ENCODE peak calls at places on chromosome 4, in eight cellular contexts. One of them, this sample, is unnamed.

GRCh38 chr4:44145868-44146267 is 302.7 kb downstream of the KCTD8 start:
- DNase-seq in K562: no peak
- DNase-seq in GM12891: no peak
- DNase-seq in prostate gland: no peak
- DNase-seq in HCT116: no peak
- DNase-seq in vagina: no peak
- DNase-seq in sigmoid colon: no peak
- DNase-seq in stomach: no peak
- DNase-seq in this sample: no peak

GRCh38 chr4:186808635-186809018 is 85.0 kb upstream of the FAT1 start:
- DNase-seq in vagina: no peak
- DNase-seq in HCT116: peak; percentile 74
- DNase-seq in K562: peak; percentile 44
- DNase-seq in sigmoid colon: no peak
- DNase-seq in GM12891: no peak
- DNase-seq in stomach: no peak
- DNase-seq in prostate gland: no peak
- DNase-seq in this sample: no peak

GRCh38 chr4:188161167-188161566 is 21.9 kb downstream of the TRIML1 start:
- DNase-seq in K562: no peak
- DNase-seq in prostate gland: no peak
- DNase-seq in GM12891: no peak
- DNase-seq in stomach: no peak
- DNase-seq in sigmoid colon: no peak
- DNase-seq in HCT116: no peak
- DNase-seq in vagina: no peak
- DNase-seq in this sample: no peak

GRCh38 chr4:175127314-175127713 is 209.2 kb downstream of the ADAM29 start:
- DNase-seq in prostate gland: no peak
- DNase-seq in sigmoid colon: no peak
- DNase-seq in K562: no peak
- DNase-seq in GM12891: no peak
- DNase-seq in vagina: no peak
- DNase-seq in HCT116: no peak
- DNase-seq in stomach: no peak
- DNase-seq in this sample: no peak

GRCh38 chr4:148211533-148211932 is 230.7 kb downstream of the NR3C2 start:
- DNase-seq in vagina: no peak
- DNase-seq in K562: no peak
- DNase-seq in sigmoid colon: no peak
- DNase-seq in prostate gland: no peak
- DNase-seq in GM12891: no peak
- DNase-seq in HCT116: no peak
- DNase-seq in stomach: no peak
- DNase-seq in this sample: no peak

GRCh38 chr4:110735691-110736090 is 112.8 kb upstream of the PITX2 start:
- DNase-seq in GM12891: no peak
- DNase-seq in vagina: no peak
- DNase-seq in HCT116: no peak
- DNase-seq in stomach: no peak
- DNase-seq in sigmoid colon: no peak
- DNase-seq in K562: no peak
- DNase-seq in prostate gland: no peak
- DNase-seq in this sample: no peak

GRCh38 chr4:26860922-26861433 is 337 bp downstream of the STIM2 start:
- DNase-seq in HCT116: no peak
- DNase-seq in GM12891: peak; percentile 20
- DNase-seq in prostate gland: peak; percentile 33
- DNase-seq in K562: no peak
- DNase-seq in stomach: peak; percentile 59
- DNase-seq in vagina: no peak
- DNase-seq in sigmoid colon: peak; percentile 79
- DNase-seq in this sample: no peak

GRCh38 chr4:143437937-143438336 is 75.6 kb upstream of the SMARCA5 start:
- DNase-seq in GM12891: no peak
- DNase-seq in HCT116: no peak
- DNase-seq in K562: no peak
- DNase-seq in prostate gland: no peak
- DNase-seq in stomach: no peak
- DNase-seq in vagina: no peak
- DNase-seq in sigmoid colon: no peak
- DNase-seq in this sample: no peak

GRCh38 chr4:114146947-114147618 is 167.6 kb upstream of the ARSJ start:
- DNase-seq in GM12891: no peak
- DNase-seq in stomach: no peak
- DNase-seq in HCT116: no peak
- DNase-seq in prostate gland: no peak
- DNase-seq in K562: no peak
- DNase-seq in sigmoid colon: no peak
- DNase-seq in vagina: no peak
- DNase-seq in this sample: no peak

GRCh38 chr4:122650148-122650547 is 29.3 kb upstream of the IL21 start:
- DNase-seq in vagina: no peak
- DNase-seq in prostate gland: no peak
- DNase-seq in GM12891: no peak
- DNase-seq in stomach: no peak
- DNase-seq in HCT116: no peak
- DNase-seq in K562: no peak
- DNase-seq in sigmoid colon: no peak
- DNase-seq in this sample: no peak

GRCh38 chr4:165383757-165384156 is 4.9 kb downstream of the CPE start:
- DNase-seq in K562: no peak
- DNase-seq in prostate gland: peak; percentile 52
- DNase-seq in vagina: no peak
- DNase-seq in GM12891: no peak
- DNase-seq in sigmoid colon: no peak
- DNase-seq in HCT116: no peak
- DNase-seq in stomach: no peak
- DNase-seq in this sample: no peak

GRCh38 chr4:114163051-114163450 is 183.6 kb upstream of the ARSJ start:
- DNase-seq in stomach: no peak
- DNase-seq in K562: no peak
- DNase-seq in vagina: no peak
- DNase-seq in sigmoid colon: no peak
- DNase-seq in HCT116: no peak
- DNase-seq in prostate gland: no peak
- DNase-seq in GM12891: no peak
- DNase-seq in this sample: no peak

GRCh38 chr4:98994474-98995182 is 893 bp upstream of the METAP1 start:
- DNase-seq in K562: peak; percentile 15
- DNase-seq in HCT116: no peak
- DNase-seq in GM12891: no peak
- DNase-seq in stomach: no peak
- DNase-seq in prostate gland: no peak
- DNase-seq in sigmoid colon: no peak
- DNase-seq in vagina: no peak
- DNase-seq in this sample: no peak

DNA sequence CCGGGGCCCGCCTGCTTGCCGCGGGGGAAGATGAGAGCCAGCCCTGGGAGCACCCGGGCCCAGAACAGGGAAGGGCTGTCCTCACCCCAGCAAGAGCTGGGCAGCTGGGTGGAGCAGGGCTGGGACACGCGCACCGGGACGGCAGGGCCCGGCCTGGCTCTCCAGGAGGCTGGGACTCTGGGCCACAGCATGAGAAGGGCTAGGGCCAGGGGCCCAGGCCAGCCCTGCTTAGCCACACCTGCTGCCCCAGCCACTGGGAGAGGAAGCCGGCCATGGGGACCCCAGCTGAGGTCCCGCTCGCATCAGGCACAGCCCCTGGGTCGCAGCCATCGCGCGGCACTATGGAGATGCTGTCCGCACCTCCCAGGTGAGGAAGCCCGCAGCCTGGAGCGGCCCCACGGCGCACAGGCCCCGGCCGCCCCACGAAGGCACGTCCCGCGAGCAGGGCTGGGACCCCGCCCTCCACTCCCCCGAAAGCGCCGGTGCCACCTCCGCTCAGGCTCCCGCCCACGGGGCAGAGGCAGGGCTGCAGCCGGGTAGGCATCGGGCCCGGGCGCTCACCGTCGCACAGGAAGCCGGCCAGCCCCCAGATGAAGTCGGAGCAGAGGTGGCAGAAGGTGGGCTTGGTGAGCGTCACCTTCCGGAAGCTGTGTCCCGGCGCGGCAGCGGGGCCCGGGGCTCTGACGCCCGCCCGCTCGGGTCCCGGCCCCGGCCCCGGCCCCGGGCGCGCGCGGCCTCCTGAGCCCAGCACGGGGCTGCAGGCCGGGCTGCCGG is 531 bp downstream of the DGKQ start:
- DNase-seq in stomach: peak; percentile 39
- DNase-seq in GM12891: peak; percentile 77
- DNase-seq in vagina: no peak
- DNase-seq in prostate gland: no peak
- DNase-seq in sigmoid colon: no peak
- DNase-seq in HCT116: no peak
- DNase-seq in K562: peak; percentile 43
- DNase-seq in this sample: no peak
- TF ChIP-seq POLR2AphosphoS5 in stomach: no peak
- TF ChIP-seq POLR2AphosphoS5 in GM12891: no peak
- TF ChIP-seq POLR2AphosphoS5 in vagina: no peak
- TF ChIP-seq POLR2AphosphoS5 in prostate gland: no peak
- TF ChIP-seq POLR2AphosphoS5 in sigmoid colon: no peak
- TF ChIP-seq POLR2AphosphoS5 in HCT116: no peak
- TF ChIP-seq POLR2AphosphoS5 in K562: no peak
- TF ChIP-seq POLR2AphosphoS5 in this sample: no peak

GRCh38 chr4:10684631-10685030 is at the start of gene CLNK:
- DNase-seq in stomach: no peak
- DNase-seq in prostate gland: no peak
- DNase-seq in sigmoid colon: no peak
- DNase-seq in HCT116: no peak
- DNase-seq in GM12891: no peak
- DNase-seq in vagina: no peak
- DNase-seq in K562: no peak
- DNase-seq in this sample: no peak
- TF ChIP-seq POLR2AphosphoS5 in stomach: no peak
- TF ChIP-seq POLR2AphosphoS5 in prostate gland: no peak
- TF ChIP-seq POLR2AphosphoS5 in sigmoid colon: no peak
- TF ChIP-seq POLR2AphosphoS5 in HCT116: no peak
- TF ChIP-seq POLR2AphosphoS5 in GM12891: peak; percentile 68
- TF ChIP-seq POLR2AphosphoS5 in vagina: no peak
- TF ChIP-seq POLR2AphosphoS5 in K562: no peak
- TF ChIP-seq POLR2AphosphoS5 in this sample: no peak

GRCh38 chr4:2250003-2250763 is 8.3 kb upstream of the HAUS3 start:
- DNase-seq in GM12891: peak; percentile 6
- DNase-seq in K562: no peak
- DNase-seq in vagina: no peak
- DNase-seq in stomach: peak; percentile 23
- DNase-seq in sigmoid colon: no peak
- DNase-seq in HCT116: no peak
- DNase-seq in prostate gland: peak; percentile 3
- DNase-seq in this sample: peak; percentile 60
- TF ChIP-seq POLR2AphosphoS5 in GM12891: no peak
- TF ChIP-seq POLR2AphosphoS5 in K562: no peak
- TF ChIP-seq POLR2AphosphoS5 in vagina: no peak
- TF ChIP-seq POLR2AphosphoS5 in stomach: no peak
- TF ChIP-seq POLR2AphosphoS5 in sigmoid colon: no peak
- TF ChIP-seq POLR2AphosphoS5 in HCT116: no peak
- TF ChIP-seq POLR2AphosphoS5 in prostate gland: no peak
- TF ChIP-seq POLR2AphosphoS5 in this sample: no peak

GRCh38 chr4:102606261-102606660 is 105.1 kb downstream of the NFKB1 start:
- DNase-seq in vagina: no peak
- DNase-seq in HCT116: no peak
- DNase-seq in sigmoid colon: no peak
- DNase-seq in GM12891: no peak
- DNase-seq in K562: no peak
- DNase-seq in prostate gland: no peak
- DNase-seq in stomach: no peak
- DNase-seq in this sample: no peak
- TF ChIP-seq POLR2AphosphoS5 in vagina: no peak
- TF ChIP-seq POLR2AphosphoS5 in HCT116: no peak
- TF ChIP-seq POLR2AphosphoS5 in sigmoid colon: no peak
- TF ChIP-seq POLR2AphosphoS5 in GM12891: no peak
- TF ChIP-seq POLR2AphosphoS5 in K562: no peak
- TF ChIP-seq POLR2AphosphoS5 in prostate gland: no peak
- TF ChIP-seq POLR2AphosphoS5 in stomach: no peak
- TF ChIP-seq POLR2AphosphoS5 in this sample: no peak

GRCh38 chr4:54229631-54230478 is 762 bp downstream of the PDGFRA start:
- DNase-seq in K562: no peak
- DNase-seq in GM12891: no peak
- DNase-seq in prostate gland: no peak
- DNase-seq in sigmoid colon: no peak
- DNase-seq in HCT116: no peak
- DNase-seq in stomach: no peak
- DNase-seq in vagina: peak; percentile 79
- DNase-seq in this sample: no peak

GRCh38 chr4:54231419-54232150 is 2.5 kb downstream of the PDGFRA start:
- DNase-seq in HCT116: no peak
- DNase-seq in K562: no peak
- DNase-seq in vagina: peak; percentile 88
- DNase-seq in sigmoid colon: peak; percentile 80
- DNase-seq in GM12891: no peak
- DNase-seq in prostate gland: no peak
- DNase-seq in stomach: no peak
- DNase-seq in this sample: no peak

GRCh38 chr4:54228563-54229501 is at the start of gene PDGFRA:
- DNase-seq in stomach: no peak
- DNase-seq in prostate gland: no peak
- DNase-seq in HCT116: no peak
- DNase-seq in vagina: peak; percentile 94
- DNase-seq in K562: no peak
- DNase-seq in GM12891: no peak
- DNase-seq in sigmoid colon: peak; percentile 95
- DNase-seq in this sample: peak; percentile 96

GRCh38 chr4:54232151-54232688 is 3.1 kb downstream of the PDGFRA start:
- DNase-seq in HCT116: no peak
- DNase-seq in sigmoid colon: no peak
- DNase-seq in stomach: no peak
- DNase-seq in GM12891: no peak
- DNase-seq in prostate gland: no peak
- DNase-seq in vagina: peak; percentile 82
- DNase-seq in K562: no peak
- DNase-seq in this sample: no peak

DNA sequence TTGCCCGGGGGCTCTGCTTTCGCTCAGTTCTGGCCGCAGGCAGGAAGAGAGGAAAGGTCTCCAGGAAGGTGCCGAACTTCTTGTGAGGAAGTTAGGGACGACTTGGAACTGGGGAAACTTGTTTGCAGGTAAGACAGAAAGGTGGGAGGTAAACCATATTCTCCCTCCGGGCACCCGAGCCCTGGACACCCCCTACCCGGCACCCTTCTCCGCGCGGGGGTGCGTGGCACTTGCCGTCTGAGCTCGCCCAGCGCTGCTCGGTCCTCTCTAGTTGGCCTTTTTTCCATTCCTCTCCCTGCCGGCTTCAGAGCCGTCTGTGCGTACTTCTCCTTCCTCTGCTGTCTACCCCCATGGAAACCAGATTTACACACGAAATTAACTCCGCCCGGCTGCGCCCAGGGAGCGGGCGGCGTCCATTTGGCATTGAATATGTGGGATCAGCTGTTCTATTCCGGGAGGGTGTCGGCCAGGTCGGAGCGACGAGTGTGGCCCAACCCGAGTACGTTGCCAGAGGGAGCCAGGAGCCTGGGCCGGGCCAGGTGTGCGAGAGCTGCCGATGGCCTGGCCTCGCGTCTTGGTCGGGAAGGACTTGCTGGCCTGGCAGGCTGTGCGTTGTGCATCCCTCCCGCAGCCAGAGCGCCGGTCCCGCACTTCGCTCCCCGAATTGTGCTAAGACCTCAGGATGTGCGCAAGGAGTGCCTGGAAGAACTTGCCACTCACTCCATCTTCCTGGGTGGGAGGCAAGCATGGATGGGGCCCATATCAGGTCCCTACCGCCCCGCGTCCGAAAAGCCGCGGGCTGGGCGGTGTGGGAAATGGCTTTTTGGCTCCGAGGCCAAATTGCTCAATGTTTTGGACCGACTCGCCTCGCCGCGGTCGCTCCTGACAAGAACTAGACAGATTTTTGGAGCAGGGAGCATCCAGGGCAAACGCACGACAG is 1.7 kb downstream of the PDGFRA start:
- DNase-seq in stomach: no peak
- DNase-seq in GM12891: no peak
- DNase-seq in sigmoid colon: peak; percentile 81
- DNase-seq in K562: no peak
- DNase-seq in vagina: peak; percentile 87
- DNase-seq in HCT116: no peak
- DNase-seq in prostate gland: no peak
- DNase-seq in this sample: no peak
- TF ChIP-seq POLR2AphosphoS5 in stomach: no peak
- TF ChIP-seq POLR2AphosphoS5 in GM12891: no peak
- TF ChIP-seq POLR2AphosphoS5 in sigmoid colon: no peak
- TF ChIP-seq POLR2AphosphoS5 in K562: no peak
- TF ChIP-seq POLR2AphosphoS5 in vagina: peak; percentile 74
- TF ChIP-seq POLR2AphosphoS5 in HCT116: no peak
- TF ChIP-seq POLR2AphosphoS5 in prostate gland: no peak
- TF ChIP-seq POLR2AphosphoS5 in this sample: peak; percentile 51